ENCODE peak calls at places on chromosomes 11 and 22, in ten cellular contexts. One of them, this sample, is unnamed.
A peak's percentile ranks its signal among the peaks of the same experiment; 100 is the strongest.

GRCh38 chr11:2077061-2077802 is 62.0 kb downstream of the IGF2 start:
- DNase-seq in RWPE1: peak; percentile 78
- DNase-seq in breast epithelium: no peak
- DNase-seq in stimulated activated CD8-positive, alpha-beta memory T cell treated with anti-CD3 and anti-CD28 coated beads, Interleukin-4, amount 100 ng/mL, for 1 hour: no peak
- DNase-seq in SK-MEL-5: no peak
- DNase-seq in left lobe of liver: no peak
- DNase-seq in GM03348: no peak
- DNase-seq in CD8-positive, alpha-beta memory T cell: no peak
- DNase-seq in dorsolateral prefrontal cortex: peak; percentile 2
- DNase-seq in activated T-cell treated with anti-CD3 and anti-CD28 coated beads for 1 hour: no peak
- DNase-seq in this sample: no peak

GRCh38 chr22:48888466-48889208 is 939.0 kb downstream of the BRD1 start:
- DNase-seq in left lobe of liver: peak; percentile 15
- DNase-seq in stimulated activated CD8-positive, alpha-beta memory T cell treated with anti-CD3 and anti-CD28 coated beads, Interleukin-4, amount 100 ng/mL, for 1 hour: no peak
- DNase-seq in activated T-cell treated with anti-CD3 and anti-CD28 coated beads for 1 hour: no peak
- DNase-seq in RWPE1: no peak
- DNase-seq in SK-MEL-5: no peak
- DNase-seq in CD8-positive, alpha-beta memory T cell: no peak
- DNase-seq in breast epithelium: no peak
- DNase-seq in dorsolateral prefrontal cortex: no peak
- DNase-seq in GM03348: no peak
- DNase-seq in this sample: no peak

GRCh38 chr11:12274558-12275197 is 102.7 kb upstream of the PARVA start:
- DNase-seq in GM03348: no peak
- DNase-seq in dorsolateral prefrontal cortex: no peak
- DNase-seq in left lobe of liver: peak; percentile 24
- DNase-seq in CD8-positive, alpha-beta memory T cell: no peak
- DNase-seq in activated T-cell treated with anti-CD3 and anti-CD28 coated beads for 1 hour: no peak
- DNase-seq in SK-MEL-5: no peak
- DNase-seq in stimulated activated CD8-positive, alpha-beta memory T cell treated with anti-CD3 and anti-CD28 coated beads, Interleukin-4, amount 100 ng/mL, for 1 hour: no peak
- DNase-seq in breast epithelium: no peak
- DNase-seq in RWPE1: no peak
- DNase-seq in this sample: no peak

GRCh38 chr11:20638074-20638473 is 31.3 kb upstream of the NELL1 start:
- DNase-seq in activated T-cell treated with anti-CD3 and anti-CD28 coated beads for 1 hour: no peak
- DNase-seq in GM03348: no peak
- DNase-seq in left lobe of liver: no peak
- DNase-seq in CD8-positive, alpha-beta memory T cell: no peak
- DNase-seq in dorsolateral prefrontal cortex: no peak
- DNase-seq in stimulated activated CD8-positive, alpha-beta memory T cell treated with anti-CD3 and anti-CD28 coated beads, Interleukin-4, amount 100 ng/mL, for 1 hour: no peak
- DNase-seq in RWPE1: no peak
- DNase-seq in SK-MEL-5: no peak
- DNase-seq in breast epithelium: no peak
- DNase-seq in this sample: no peak

GRCh38 chr11:134665571-134666268 is 253.7 kb upstream of the B3GAT1 start:
- DNase-seq in stimulated activated CD8-positive, alpha-beta memory T cell treated with anti-CD3 and anti-CD28 coated beads, Interleukin-4, amount 100 ng/mL, for 1 hour: no peak
- DNase-seq in activated T-cell treated with anti-CD3 and anti-CD28 coated beads for 1 hour: no peak
- DNase-seq in SK-MEL-5: no peak
- DNase-seq in RWPE1: no peak
- DNase-seq in GM03348: no peak
- DNase-seq in left lobe of liver: no peak
- DNase-seq in CD8-positive, alpha-beta memory T cell: no peak
- DNase-seq in breast epithelium: no peak
- DNase-seq in dorsolateral prefrontal cortex: no peak
- DNase-seq in this sample: no peak

GRCh38 chr22:41557401-41558240 is 3.2 kb upstream of the CSDC2 start:
- DNase-seq in CD8-positive, alpha-beta memory T cell: no peak
- DNase-seq in SK-MEL-5: peak; percentile 49
- DNase-seq in dorsolateral prefrontal cortex: no peak
- DNase-seq in RWPE1: no peak
- DNase-seq in GM03348: peak; percentile 92
- DNase-seq in left lobe of liver: peak; percentile 89
- DNase-seq in stimulated activated CD8-positive, alpha-beta memory T cell treated with anti-CD3 and anti-CD28 coated beads, Interleukin-4, amount 100 ng/mL, for 1 hour: no peak
- DNase-seq in breast epithelium: no peak
- DNase-seq in activated T-cell treated with anti-CD3 and anti-CD28 coated beads for 1 hour: no peak
- DNase-seq in this sample: no peak

GRCh38 chr11:116927163-116927772 is 89.8 kb upstream of the APOA1 start:
- DNase-seq in dorsolateral prefrontal cortex: no peak
- DNase-seq in left lobe of liver: no peak
- DNase-seq in activated T-cell treated with anti-CD3 and anti-CD28 coated beads for 1 hour: peak; percentile 32
- DNase-seq in breast epithelium: no peak
- DNase-seq in RWPE1: no peak
- DNase-seq in SK-MEL-5: peak; percentile 25
- DNase-seq in CD8-positive, alpha-beta memory T cell: peak; percentile 70
- DNase-seq in GM03348: no peak
- DNase-seq in stimulated activated CD8-positive, alpha-beta memory T cell treated with anti-CD3 and anti-CD28 coated beads, Interleukin-4, amount 100 ng/mL, for 1 hour: peak; percentile 23
- DNase-seq in this sample: peak; percentile 49

GRCh38 chr22:35622132-35622913 is 5.2 kb upstream of the MB start:
- DNase-seq in activated T-cell treated with anti-CD3 and anti-CD28 coated beads for 1 hour: no peak
- DNase-seq in SK-MEL-5: no peak
- DNase-seq in GM03348: no peak
- DNase-seq in breast epithelium: peak; percentile 88
- DNase-seq in left lobe of liver: peak; percentile 58
- DNase-seq in dorsolateral prefrontal cortex: no peak
- DNase-seq in stimulated activated CD8-positive, alpha-beta memory T cell treated with anti-CD3 and anti-CD28 coated beads, Interleukin-4, amount 100 ng/mL, for 1 hour: no peak
- DNase-seq in CD8-positive, alpha-beta memory T cell: no peak
- DNase-seq in RWPE1: no peak
- DNase-seq in this sample: no peak

GRCh38 chr11:76856111-76856510 is 4.6 kb upstream of the ACER3 start:
- DNase-seq in activated T-cell treated with anti-CD3 and anti-CD28 coated beads for 1 hour: no peak
- DNase-seq in CD8-positive, alpha-beta memory T cell: no peak
- DNase-seq in SK-MEL-5: no peak
- DNase-seq in left lobe of liver: no peak
- DNase-seq in breast epithelium: no peak
- DNase-seq in GM03348: no peak
- DNase-seq in dorsolateral prefrontal cortex: no peak
- DNase-seq in stimulated activated CD8-positive, alpha-beta memory T cell treated with anti-CD3 and anti-CD28 coated beads, Interleukin-4, amount 100 ng/mL, for 1 hour: no peak
- DNase-seq in RWPE1: no peak
- DNase-seq in this sample: no peak

GRCh38 chr11:131980199-131980598 is 609.8 kb downstream of the NTM start:
- DNase-seq in activated T-cell treated with anti-CD3 and anti-CD28 coated beads for 1 hour: no peak
- DNase-seq in GM03348: no peak
- DNase-seq in dorsolateral prefrontal cortex: no peak
- DNase-seq in SK-MEL-5: no peak
- DNase-seq in CD8-positive, alpha-beta memory T cell: no peak
- DNase-seq in RWPE1: no peak
- DNase-seq in breast epithelium: no peak
- DNase-seq in stimulated activated CD8-positive, alpha-beta memory T cell treated with anti-CD3 and anti-CD28 coated beads, Interleukin-4, amount 100 ng/mL, for 1 hour: no peak
- DNase-seq in left lobe of liver: no peak
- DNase-seq in this sample: no peak

GRCh38 chr22:29801796-29802195 is 34.6 kb downstream of the UQCR10 start:
- DNase-seq in CD8-positive, alpha-beta memory T cell: no peak
- DNase-seq in activated T-cell treated with anti-CD3 and anti-CD28 coated beads for 1 hour: no peak
- DNase-seq in left lobe of liver: no peak
- DNase-seq in RWPE1: no peak
- DNase-seq in GM03348: no peak
- DNase-seq in SK-MEL-5: no peak
- DNase-seq in stimulated activated CD8-positive, alpha-beta memory T cell treated with anti-CD3 and anti-CD28 coated beads, Interleukin-4, amount 100 ng/mL, for 1 hour: no peak
- DNase-seq in dorsolateral prefrontal cortex: no peak
- DNase-seq in breast epithelium: no peak
- DNase-seq in this sample: no peak

GRCh38 chr22:37601540-37602442 is 6.8 kb upstream of the GGA1 start:
- DNase-seq in stimulated activated CD8-positive, alpha-beta memory T cell treated with anti-CD3 and anti-CD28 coated beads, Interleukin-4, amount 100 ng/mL, for 1 hour: no peak
- DNase-seq in activated T-cell treated with anti-CD3 and anti-CD28 coated beads for 1 hour: no peak
- DNase-seq in SK-MEL-5: peak; percentile 56
- DNase-seq in GM03348: no peak
- DNase-seq in left lobe of liver: peak; percentile 80
- DNase-seq in RWPE1: peak; percentile 30
- DNase-seq in breast epithelium: peak; percentile 67
- DNase-seq in CD8-positive, alpha-beta memory T cell: no peak
- DNase-seq in dorsolateral prefrontal cortex: no peak
- DNase-seq in this sample: no peak

GRCh38 chr11:113992459-113993105 is 17.7 kb downstream of the HTR3A start:
- DNase-seq in activated T-cell treated with anti-CD3 and anti-CD28 coated beads for 1 hour: no peak
- DNase-seq in breast epithelium: no peak
- DNase-seq in stimulated activated CD8-positive, alpha-beta memory T cell treated with anti-CD3 and anti-CD28 coated beads, Interleukin-4, amount 100 ng/mL, for 1 hour: no peak
- DNase-seq in SK-MEL-5: no peak
- DNase-seq in dorsolateral prefrontal cortex: no peak
- DNase-seq in CD8-positive, alpha-beta memory T cell: no peak
- DNase-seq in left lobe of liver: no peak
- DNase-seq in GM03348: no peak
- DNase-seq in RWPE1: no peak
- DNase-seq in this sample: no peak

GRCh38 chr11:81245791-81246190 is 1487.9 kb downstream of the FAM181B start:
- DNase-seq in left lobe of liver: no peak
- DNase-seq in dorsolateral prefrontal cortex: no peak
- DNase-seq in SK-MEL-5: no peak
- DNase-seq in GM03348: no peak
- DNase-seq in breast epithelium: no peak
- DNase-seq in stimulated activated CD8-positive, alpha-beta memory T cell treated with anti-CD3 and anti-CD28 coated beads, Interleukin-4, amount 100 ng/mL, for 1 hour: no peak
- DNase-seq in activated T-cell treated with anti-CD3 and anti-CD28 coated beads for 1 hour: no peak
- DNase-seq in RWPE1: no peak
- DNase-seq in CD8-positive, alpha-beta memory T cell: no peak
- DNase-seq in this sample: no peak

GRCh38 chr11:26963764-26964163 is 30.1 kb upstream of the FIBIN start:
- DNase-seq in SK-MEL-5: no peak
- DNase-seq in GM03348: peak; percentile 26
- DNase-seq in stimulated activated CD8-positive, alpha-beta memory T cell treated with anti-CD3 and anti-CD28 coated beads, Interleukin-4, amount 100 ng/mL, for 1 hour: no peak
- DNase-seq in activated T-cell treated with anti-CD3 and anti-CD28 coated beads for 1 hour: no peak
- DNase-seq in dorsolateral prefrontal cortex: no peak
- DNase-seq in left lobe of liver: no peak
- DNase-seq in CD8-positive, alpha-beta memory T cell: no peak
- DNase-seq in RWPE1: no peak
- DNase-seq in breast epithelium: no peak
- DNase-seq in this sample: no peak

GRCh38 chr11:116188350-116188749 is 584.4 kb downstream of the BUD13 start:
- DNase-seq in SK-MEL-5: no peak
- DNase-seq in stimulated activated CD8-positive, alpha-beta memory T cell treated with anti-CD3 and anti-CD28 coated beads, Interleukin-4, amount 100 ng/mL, for 1 hour: no peak
- DNase-seq in left lobe of liver: no peak
- DNase-seq in GM03348: no peak
- DNase-seq in dorsolateral prefrontal cortex: no peak
- DNase-seq in CD8-positive, alpha-beta memory T cell: no peak
- DNase-seq in breast epithelium: no peak
- DNase-seq in RWPE1: no peak
- DNase-seq in activated T-cell treated with anti-CD3 and anti-CD28 coated beads for 1 hour: no peak
- DNase-seq in this sample: no peak

GRCh38 chr11:77487790-77488189 is 13.9 kb upstream of the PAK1 start:
- DNase-seq in stimulated activated CD8-positive, alpha-beta memory T cell treated with anti-CD3 and anti-CD28 coated beads, Interleukin-4, amount 100 ng/mL, for 1 hour: no peak
- DNase-seq in breast epithelium: no peak
- DNase-seq in activated T-cell treated with anti-CD3 and anti-CD28 coated beads for 1 hour: no peak
- DNase-seq in SK-MEL-5: no peak
- DNase-seq in dorsolateral prefrontal cortex: no peak
- DNase-seq in RWPE1: no peak
- DNase-seq in left lobe of liver: no peak
- DNase-seq in CD8-positive, alpha-beta memory T cell: no peak
- DNase-seq in GM03348: no peak
- DNase-seq in this sample: no peak

GRCh38 chr11:63212742-63213141 is 30.7 kb downstream of the SLC22A25 start:
- DNase-seq in dorsolateral prefrontal cortex: no peak
- DNase-seq in CD8-positive, alpha-beta memory T cell: peak; percentile 13
- DNase-seq in GM03348: peak; percentile 55
- DNase-seq in breast epithelium: no peak
- DNase-seq in stimulated activated CD8-positive, alpha-beta memory T cell treated with anti-CD3 and anti-CD28 coated beads, Interleukin-4, amount 100 ng/mL, for 1 hour: no peak
- DNase-seq in activated T-cell treated with anti-CD3 and anti-CD28 coated beads for 1 hour: no peak
- DNase-seq in SK-MEL-5: peak; percentile 39
- DNase-seq in RWPE1: peak; percentile 26
- DNase-seq in left lobe of liver: no peak
- DNase-seq in this sample: no peak

GRCh38 chr11:1487091-1487850 is 692 bp upstream of the MOB2 start:
- DNase-seq in left lobe of liver: no peak
- DNase-seq in RWPE1: no peak
- DNase-seq in breast epithelium: no peak
- DNase-seq in CD8-positive, alpha-beta memory T cell: no peak
- DNase-seq in activated T-cell treated with anti-CD3 and anti-CD28 coated beads for 1 hour: no peak
- DNase-seq in SK-MEL-5: no peak
- DNase-seq in stimulated activated CD8-positive, alpha-beta memory T cell treated with anti-CD3 and anti-CD28 coated beads, Interleukin-4, amount 100 ng/mL, for 1 hour: no peak
- DNase-seq in dorsolateral prefrontal cortex: no peak
- DNase-seq in GM03348: no peak
- DNase-seq in this sample: no peak